ENCODE peak calls at places on chromosomes 4 and X, in ten cellular contexts. Z, A, I, Y, H, M, B, K, Q and U are unnamed samples.

GRCh38 chr4:153634737-153635353 is 49.2 kb upstream of the TLR2 start:
- DNase-seq in A (no peak), I (no peak), M (no peak), H (no peak), K (no peak), Q (no peak), B (peak; percentile 26), Y (no peak), Z (peak; percentile 8), U (no peak)

GRCh38 chr4:76306882-76307669 is 543 bp downstream of the STBD1 start:
- DNase-seq in Q (peak; percentile 81), M (peak; percentile 14), Y (no peak), H (peak; percentile 70), A (no peak), I (no peak), K (peak; percentile 31), B (peak; percentile 57), Z (peak; percentile 26), U (no peak)

GRCh38 chr4:526971-527460 is 28.0 kb downstream of the PIGG start:
- DNase-seq in B (no peak), A (no peak), H (no peak), K (no peak), Y (no peak), Q (no peak), I (no peak), M (no peak), Z (no peak), U (no peak)

GRCh38 chrX:63050225-63050624 is 300.9 kb downstream of the SPIN4 start:
- DNase-seq in A (no peak), Y (no peak), M (no peak), Q (no peak), Z (no peak), I (no peak), H (no peak), K (no peak), B (peak; percentile 14), U (no peak)

GRCh38 chrX:95076449-95076848 is 1402.4 kb downstream of the FAM133A start:
- DNase-seq in Y (no peak), M (no peak), B (peak; percentile 54), Z (peak; percentile 30), K (peak; percentile 31), H (no peak), A (no peak), I (no peak), Q (no peak), U (no peak)

GRCh38 chr4:6492027-6492590 is 19.7 kb upstream of the PPP2R2C start:
- DNase-seq in K (no peak), Q (no peak), B (no peak), Y (no peak), M (no peak), A (no peak), Z (no peak), H (no peak), I (no peak), U (no peak)

GRCh38 chr4:87677731-87678130 is 27.7 kb downstream of the DMP1 start:
- DNase-seq in A (no peak), H (no peak), B (no peak), M (no peak), Z (no peak), K (no peak), Y (no peak), I (no peak), Q (no peak), U (no peak)

GRCh38 chrX:154596290-154596929 is 11.5 kb downstream of the CTAG1A start:
- DNase-seq in Q (no peak), B (peak; percentile 73), M (no peak), K (no peak), H (peak; percentile 55), Y (no peak), Z (peak; percentile 37), I (no peak), A (no peak), U (no peak)

GRCh38 chr4:145011636-145012035 is 86.4 kb downstream of the ANAPC10 start:
- DNase-seq in Q (no peak), I (no peak), M (no peak), Z (no peak), H (no peak), A (no peak), Y (no peak), B (peak; percentile 32), K (no peak), U (no peak)

GRCh38 chr4:69073375-69073774 is 22.9 kb upstream of the UGT2B7 start:
- DNase-seq in A (no peak), Q (no peak), K (no peak), Z (no peak), M (no peak), B (no peak), Y (no peak), H (no peak), I (no peak), U (no peak)

GRCh38 chr4:79650794-79651431 is 242.9 kb upstream of the GK2 start:
- DNase-seq in K (no peak), B (peak; percentile 73), I (no peak), H (no peak), Y (no peak), Q (no peak), A (no peak), Z (no peak), M (no peak), U (no peak)

GRCh38 chr4:81164623-81165416 is 50.2 kb downstream of the PRKG2 start:
- DNase-seq in I (no peak), H (no peak), Y (no peak), A (no peak), B (peak; percentile 62), M (no peak), Q (no peak), K (no peak), Z (peak; percentile 27), U (no peak)